ENCODE peak calls at places on chromosomes 16 and 17, in four cellular contexts. Z, G, F and P are unnamed samples. For H3K9me3 and H3K4me1, the result is how much of the 10 kb centered on the place peaks cover.

GRCh38 chr16:24700549-24701392 is 28.7 kb upstream of the TNRC6A start:
- DNase-seq in F (peak), G (no peak), Z (peak), P (no peak)

GRCh38 chr16:65218348-65218747 is 96.5 kb upstream of the CDH11 start:
- DNase-seq in F (no peak), Z (no peak), G (no peak), P (no peak)

GRCh38 chr16:73183678-73184092 is 135.8 kb upstream of the ZFHX3 start:
- DNase-seq in Z (no peak), F (no peak), G (no peak), P (no peak)

GRCh38 chr17:60094754-60095153 is 16.0 kb upstream of the HEATR6 start:
- DNase-seq in F (no peak), G (no peak), Z (no peak), P (no peak)

GRCh38 chr17:37043201-37043600 is 94.4 kb downstream of the AATF start:
- DNase-seq in F (no peak), Z (no peak), G (no peak), P (no peak)

GRCh38 chr16:27365142-27366089 is 36.6 kb upstream of the IL21R start:
- DNase-seq in F (no peak), Z (no peak), G (no peak), P (no peak)

GRCh38 chr16:6016530-6017184 is 919.1 kb upstream of the EEF2KMT start:
- DNase-seq in Z (no peak), F (no peak), G (no peak), P (no peak)

GRCh38 chr17:66230918-66231543 is 1.8 kb upstream of the APOH start:
- DNase-seq in G (no peak), Z (no peak), F (no peak), P (no peak)

GRCh38 chr17:38579934-38580333 is 25.8 kb downstream of the SRCIN1 start:
- DNase-seq in F (peak), G (peak), Z (peak), P (no peak)

GRCh38 chr17:74599531-74599939 is 7.5 kb upstream of the CD300LD start:
- DNase-seq in Z (no peak), F (no peak), G (no peak), P (peak)

GRCh38 chr16:73717266-73718057 is 579.2 kb upstream of the PSMD7 start:
- DNase-seq in G (peak), Z (no peak), F (no peak), P (no peak)

GRCh38 chr17:15502315-15503112 is 35.1 kb upstream of the CDRT4 start:
- DNase-seq in G (peak), F (peak), Z (peak), P (peak)

GRCh38 chr16:55021595-55022475 is 91.2 kb downstream of the IRX5 start:
- DNase-seq in Z (no peak), F (no peak), G (peak), P (no peak)

GRCh38 chr16:57146735-57147134 is 39.1 kb downstream of the PSME3IP1 start:
- DNase-seq in F (no peak), G (peak), Z (no peak), P (peak)

GRCh38 chr17:73999246-73999645 is 204.2 kb upstream of the RPL38 start:
- DNase-seq in Z (no peak), F (peak), G (peak), P (no peak)

GRCh38 chr17:7849185-7850117 is 5.4 kb upstream of the TMEM88 start:
- DNase-seq in G (no peak), Z (peak), F (no peak), P (peak)

GRCh38 chr17:35284955-35285354 is 42.1 kb downstream of the SLFN5 start:
- DNase-seq in G (no peak), Z (no peak), F (no peak), P (no peak)

GRCh38 chr17:29722411-29723198 is 99.9 kb upstream of the CORO6 start:
- DNase-seq in Z (no peak), F (peak), G (no peak), P (no peak)

GRCh38 chr17:9905902-9906301 is 831 bp upstream of the RCVRN start:
- DNase-seq in Z (no peak), F (peak), G (no peak), P (peak)

GRCh38 chr16:53071748-53072301 is 17.0 kb downstream of the CHD9 start:
- DNase-seq in Z (no peak), F (peak), G (no peak), P (no peak)

GRCh38 chr17:59366040-59366757 is 34.7 kb downstream of the YPEL2 start:
- DNase-seq in Z (peak), G (peak), F (no peak), P (no peak)

GRCh38 chr16:24488045-24488444 is 51.3 kb upstream of the RBBP6 start:
- DNase-seq in F (no peak), Z (no peak), G (no peak), P (no peak)

GRCh38 chr16:87380875-87381274 is 2.7 kb downstream of the FBXO31 start:
- DNase-seq in Z (no peak), G (no peak), F (no peak), P (no peak)

GRCh38 chr17:17890773-17891759 is 54.3 kb upstream of the SREBF1 start:
- DNase-seq in Z (no peak), G (peak), F (peak), P (peak)

GRCh38 chr17:57182621-57183020 is 73.7 kb upstream of the MSI2 start:
- DNase-seq in Z (no peak), G (no peak), F (no peak), P (no peak)

GRCh38 chr17:32318071-32318470 is 23.9 kb downstream of the C17orf75 start:
- DNase-seq in G (no peak), Z (no peak), F (no peak), P (no peak)

GRCh38 chr17:10772425-10773380 is 31.2 kb downstream of the TMEM238L start:
- DNase-seq in G (peak), Z (peak), F (peak), P (no peak)

GRCh38 chr17:35433075-35433894 is 985 bp upstream of the SLFN12 start:
- DNase-seq in F (peak), Z (peak), G (peak), P (peak)

GRCh38 chr16:16045879-16046278 is 96.5 kb downstream of the ABCC1 start:
- DNase-seq in Z (peak), F (peak), G (no peak), P (no peak)

GRCh38 chr17:70881093-70881492 is 711.8 kb downstream of the KCNJ2 start:
- DNase-seq in G (no peak), Z (no peak), F (no peak), P (no peak)
- H3K9me3 ChIP-seq in G (under half), Z (under half), F (under half), P (under half)

GRCh38 chr17:40339068-40339699 is 25.4 kb downstream of the GJD3 start:
- DNase-seq in G (no peak), Z (no peak), F (peak), P (no peak)
- H3K4me1 ChIP-seq in G (under half), Z (under half), F (half or more), P (half or more)

DNA sequence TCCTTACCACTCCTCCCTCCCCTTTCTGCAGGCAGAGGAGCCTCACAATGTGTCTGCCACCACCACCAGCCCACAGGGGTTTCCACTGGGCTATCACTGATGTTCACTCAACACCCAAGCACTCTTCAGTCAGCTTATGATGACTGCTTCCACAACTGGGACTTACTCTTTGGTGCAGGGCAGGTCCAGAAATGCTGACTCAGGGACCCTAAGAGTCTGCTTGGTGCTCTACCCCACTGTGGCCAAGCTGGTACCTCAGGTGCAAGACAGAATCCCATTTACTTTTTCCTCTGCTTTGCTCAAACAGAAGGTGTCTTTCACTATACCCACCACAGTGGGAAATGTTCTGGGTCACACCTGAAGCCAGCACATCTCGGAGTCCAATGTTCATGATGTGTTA is 40.1 kb downstream of the ZNF267 start:
- DNase-seq in F (no peak), G (no peak), Z (no peak), P (no peak)
- H3K9me3 ChIP-seq in F (under half), G (under half), Z (under half), P (half or more)

DNA sequence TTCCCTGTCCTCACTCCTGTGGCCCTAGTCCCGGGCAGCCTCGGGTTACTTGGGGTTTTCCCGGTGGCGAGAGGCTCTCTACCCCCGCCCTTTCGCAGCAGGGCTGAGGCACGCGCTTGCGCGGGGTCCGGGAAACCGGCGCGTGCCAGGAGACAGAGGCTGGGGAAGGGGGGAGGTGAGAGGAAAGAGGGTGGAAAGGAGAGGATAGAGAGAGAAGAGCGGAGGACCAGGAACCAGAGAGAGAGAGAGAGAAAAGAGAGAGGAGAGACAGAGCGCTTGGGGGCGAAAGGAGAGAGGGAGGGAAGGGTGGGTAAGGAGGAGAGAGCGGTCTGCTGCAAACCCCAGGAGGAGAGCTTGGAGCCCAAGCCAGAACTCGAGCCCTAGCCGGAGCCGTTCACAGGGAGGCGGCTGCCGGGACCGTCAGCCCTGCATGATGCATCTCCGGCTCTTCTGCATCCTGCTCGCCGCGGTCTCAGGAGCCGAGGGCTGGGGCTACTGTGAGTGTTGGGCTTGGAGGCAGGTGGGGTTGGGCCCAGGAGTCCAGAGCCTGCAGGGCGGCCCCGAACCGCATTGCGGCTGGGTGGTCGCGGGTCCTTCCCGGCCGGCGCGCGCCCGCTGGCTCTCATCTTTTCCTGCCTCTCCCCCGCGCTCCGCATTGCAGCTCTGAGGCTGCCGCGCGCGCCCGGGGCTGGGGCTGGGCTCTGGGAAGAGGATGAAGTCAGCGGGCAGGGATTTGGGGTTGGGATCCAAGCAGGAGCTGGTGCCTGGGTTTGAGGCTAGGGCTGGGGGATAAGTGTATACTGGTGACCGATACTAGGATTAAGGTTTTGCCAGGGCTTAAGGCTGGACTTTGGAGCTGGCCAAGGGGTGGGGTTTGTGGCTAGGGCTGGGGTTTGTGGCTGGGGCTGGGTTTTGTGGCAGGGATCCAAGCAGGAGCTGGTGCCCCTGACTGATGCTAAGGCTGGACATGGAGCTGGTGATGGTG is at the start of gene CNTNAP1:
- DNase-seq in Z (peak), F (peak), G (peak), P (no peak)
- H3K4me1 ChIP-seq in Z (under half), F (half or more), G (under half), P (half or more)

GRCh38 chr17:28071179-28071578 is 28.7 kb downstream of the NLK start:
- DNase-seq in Z (no peak), F (no peak), G (no peak), P (no peak)

GRCh38 chr17:28076138-28076537 is 33.7 kb downstream of the NLK start:
- DNase-seq in G (no peak), F (no peak), Z (no peak), P (no peak)

GRCh38 chr17:28072935-28073533 is 30.6 kb downstream of the NLK start:
- DNase-seq in Z (no peak), G (no peak), F (no peak), P (no peak)

GRCh38 chr17:28074010-28074409 is 31.5 kb downstream of the NLK start:
- DNase-seq in F (no peak), G (no peak), Z (no peak), P (no peak)

GRCh38 chr17:28071891-28072606 is 29.6 kb downstream of the NLK start:
- DNase-seq in F (no peak), G (no peak), Z (no peak), P (no peak)
- H3K9me3 ChIP-seq in F (under half), G (under half), Z (under half), P (under half)